ENCODE peak calls at places on chromosomes 12 and 14, in six cellular contexts. One of them, this sample, is unnamed.

GRCh38 chr12:105882404-105882803 is 256.4 kb downstream of the NUAK1 start:
- DNase-seq in heart right ventricle: no peak
- DNase-seq in NB4: no peak
- DNase-seq in H7: no peak
- DNase-seq in BE2C: no peak
- DNase-seq in choroid plexus epithelial cell: no peak
- DNase-seq in this sample: no peak

GRCh38 chr14:22560638-22561365 is 28.2 kb downstream of the DAD1 start:
- DNase-seq in H7: no peak
- DNase-seq in choroid plexus epithelial cell: peak
- DNase-seq in heart right ventricle: no peak
- DNase-seq in BE2C: no peak
- DNase-seq in NB4: peak
- DNase-seq in this sample: peak

GRCh38 chr14:74980398-74980745 is 22.3 kb upstream of the EIF2B2 start:
- DNase-seq in choroid plexus epithelial cell: peak
- DNase-seq in heart right ventricle: no peak
- DNase-seq in BE2C: no peak
- DNase-seq in NB4: no peak
- DNase-seq in H7: no peak
- DNase-seq in this sample: no peak

GRCh38 chr12:32583535-32583934 is 95.6 kb upstream of the DNM1L start:
- DNase-seq in BE2C: no peak
- DNase-seq in NB4: peak
- DNase-seq in heart right ventricle: no peak
- DNase-seq in choroid plexus epithelial cell: peak
- DNase-seq in H7: no peak
- DNase-seq in this sample: no peak

GRCh38 chr12:114678028-114678427 is 5.9 kb downstream of the TBX3 start:
- DNase-seq in BE2C: no peak
- DNase-seq in H7: no peak
- DNase-seq in choroid plexus epithelial cell: no peak
- DNase-seq in NB4: no peak
- DNase-seq in heart right ventricle: no peak
- DNase-seq in this sample: no peak

GRCh38 chr12:49933793-49934192 is 16.7 kb upstream of the AQP2 start:
- DNase-seq in choroid plexus epithelial cell: peak
- DNase-seq in NB4: no peak
- DNase-seq in H7: no peak
- DNase-seq in heart right ventricle: no peak
- DNase-seq in BE2C: no peak
- DNase-seq in this sample: no peak

GRCh38 chr12:40312196-40312595 is 87.4 kb downstream of the LRRK2 start:
- DNase-seq in choroid plexus epithelial cell: no peak
- DNase-seq in BE2C: no peak
- DNase-seq in H7: no peak
- DNase-seq in NB4: no peak
- DNase-seq in heart right ventricle: no peak
- DNase-seq in this sample: no peak

GRCh38 chr14:68133856-68134255 is 314.3 kb downstream of the RAD51B start:
- DNase-seq in choroid plexus epithelial cell: no peak
- DNase-seq in NB4: no peak
- DNase-seq in heart right ventricle: no peak
- DNase-seq in H7: no peak
- DNase-seq in BE2C: no peak
- DNase-seq in this sample: no peak

GRCh38 chr14:95548328-95548929 is 13.6 kb downstream of the GLRX5 start:
- DNase-seq in choroid plexus epithelial cell: no peak
- DNase-seq in BE2C: no peak
- DNase-seq in heart right ventricle: no peak
- DNase-seq in NB4: no peak
- DNase-seq in H7: no peak
- DNase-seq in this sample: no peak

GRCh38 chr12:119216084-119216483 is 37.4 kb downstream of the HSPB8 start:
- DNase-seq in BE2C: no peak
- DNase-seq in H7: no peak
- DNase-seq in heart right ventricle: no peak
- DNase-seq in choroid plexus epithelial cell: no peak
- DNase-seq in NB4: no peak
- DNase-seq in this sample: no peak

GRCh38 chr14:57389646-57390036 is 745 bp upstream of the NAA30 start:
- DNase-seq in H7: peak
- DNase-seq in NB4: no peak
- DNase-seq in choroid plexus epithelial cell: no peak
- DNase-seq in heart right ventricle: no peak
- DNase-seq in BE2C: no peak
- DNase-seq in this sample: no peak

GRCh38 chr12:106090586-106091411 is 48.0 kb downstream of the NUAK1 start:
- DNase-seq in BE2C: no peak
- DNase-seq in heart right ventricle: no peak
- DNase-seq in H7: no peak
- DNase-seq in NB4: no peak
- DNase-seq in choroid plexus epithelial cell: peak
- DNase-seq in this sample: no peak

GRCh38 chr14:63470877-63471565 is 72.2 kb downstream of the PPP2R5E start:
- DNase-seq in H7: no peak
- DNase-seq in NB4: peak
- DNase-seq in heart right ventricle: no peak
- DNase-seq in choroid plexus epithelial cell: peak
- DNase-seq in BE2C: no peak
- DNase-seq in this sample: no peak

GRCh38 chr12:3199551-3200031 is 122.4 kb downstream of the TSPAN9 start:
- DNase-seq in BE2C: peak
- DNase-seq in H7: peak
- DNase-seq in choroid plexus epithelial cell: peak
- DNase-seq in NB4: no peak
- DNase-seq in heart right ventricle: no peak
- DNase-seq in this sample: no peak

GRCh38 chr12:95303476-95303875 is 85.9 kb downstream of the VEZT start:
- DNase-seq in BE2C: no peak
- DNase-seq in H7: no peak
- DNase-seq in heart right ventricle: no peak
- DNase-seq in NB4: no peak
- DNase-seq in choroid plexus epithelial cell: peak
- DNase-seq in this sample: no peak

GRCh38 chr14:74713395-74713735 is 421 bp downstream of the FCF1 start:
- DNase-seq in NB4: no peak
- DNase-seq in choroid plexus epithelial cell: no peak
- DNase-seq in H7: no peak
- DNase-seq in BE2C: no peak
- DNase-seq in heart right ventricle: no peak
- DNase-seq in this sample: no peak

GRCh38 chr12:117036547-117036946 is 62.7 kb downstream of the TESC start:
- DNase-seq in choroid plexus epithelial cell: no peak
- DNase-seq in H7: no peak
- DNase-seq in heart right ventricle: no peak
- DNase-seq in NB4: no peak
- DNase-seq in BE2C: no peak
- DNase-seq in this sample: no peak

GRCh38 chr12:112778400-112778799 is 13.1 kb upstream of the RPH3A start:
- DNase-seq in NB4: no peak
- DNase-seq in choroid plexus epithelial cell: no peak
- DNase-seq in BE2C: no peak
- DNase-seq in heart right ventricle: no peak
- DNase-seq in H7: no peak
- DNase-seq in this sample: no peak

GRCh38 chr12:108793756-108794441 is 62.6 kb upstream of the CORO1C start:
- DNase-seq in heart right ventricle: peak
- DNase-seq in BE2C: no peak
- DNase-seq in choroid plexus epithelial cell: no peak
- DNase-seq in H7: peak
- DNase-seq in NB4: no peak
- DNase-seq in this sample: no peak

GRCh38 chr14:103334644-103335603 is 887 bp downstream of the EIF5 start:
- DNase-seq in choroid plexus epithelial cell: peak
- DNase-seq in H7: peak
- DNase-seq in BE2C: peak
- DNase-seq in NB4: peak
- DNase-seq in heart right ventricle: peak
- DNase-seq in this sample: peak

GRCh38 chr14:100930270-100930669 is 26.7 kb upstream of the RTL1 start:
- DNase-seq in NB4: no peak
- DNase-seq in choroid plexus epithelial cell: no peak
- DNase-seq in BE2C: no peak
- DNase-seq in H7: no peak
- DNase-seq in heart right ventricle: no peak
- DNase-seq in this sample: no peak

GRCh38 chr14:96126339-96126770 is 78.3 kb upstream of the BDKRB2 start:
- DNase-seq in choroid plexus epithelial cell: peak
- DNase-seq in BE2C: no peak
- DNase-seq in NB4: no peak
- DNase-seq in H7: no peak
- DNase-seq in heart right ventricle: no peak
- DNase-seq in this sample: no peak

GRCh38 chr12:9244894-9245293 is 36.7 kb upstream of the PZP start:
- DNase-seq in H7: no peak
- DNase-seq in choroid plexus epithelial cell: no peak
- DNase-seq in heart right ventricle: no peak
- DNase-seq in BE2C: no peak
- DNase-seq in NB4: no peak
- DNase-seq in this sample: no peak

GRCh38 chr12:32558941-32559340 is 120.2 kb upstream of the DNM1L start:
- DNase-seq in BE2C: no peak
- DNase-seq in choroid plexus epithelial cell: peak
- DNase-seq in NB4: no peak
- DNase-seq in heart right ventricle: no peak
- DNase-seq in H7: no peak
- DNase-seq in this sample: no peak

GRCh38 chr14:77375164-77375950 is 1.5 kb downstream of the TMED8 start:
- DNase-seq in heart right ventricle: no peak
- DNase-seq in NB4: peak
- DNase-seq in H7: no peak
- DNase-seq in choroid plexus epithelial cell: no peak
- DNase-seq in BE2C: no peak
- DNase-seq in this sample: no peak

GRCh38 chr12:109608270-109608669 is 34.7 kb downstream of the MVK start:
- DNase-seq in heart right ventricle: no peak
- DNase-seq in H7: no peak
- DNase-seq in BE2C: no peak
- DNase-seq in NB4: no peak
- DNase-seq in choroid plexus epithelial cell: no peak
- DNase-seq in this sample: no peak

GRCh38 chr12:63149884-63150254 is 1.1 kb downstream of the AVPR1A start:
- DNase-seq in choroid plexus epithelial cell: no peak
- DNase-seq in heart right ventricle: no peak
- DNase-seq in BE2C: no peak
- DNase-seq in H7: no peak
- DNase-seq in NB4: no peak
- DNase-seq in this sample: no peak

GRCh38 chr14:106843376-106843775 is 1317.0 kb downstream of the TMEM121 start:
- DNase-seq in BE2C: no peak
- DNase-seq in heart right ventricle: no peak
- DNase-seq in choroid plexus epithelial cell: no peak
- DNase-seq in NB4: peak
- DNase-seq in H7: no peak
- DNase-seq in this sample: no peak
- H3K4me3 ChIP-seq in BE2C: peak
- H3K4me3 ChIP-seq in heart right ventricle: peak
- H3K4me3 ChIP-seq in choroid plexus epithelial cell: no peak
- H3K4me3 ChIP-seq in NB4: peak
- H3K4me3 ChIP-seq in H7: no peak
- H3K4me3 ChIP-seq in this sample: no peak

GRCh38 chr12:99766408-99766807 is 118.9 kb downstream of the GARIN6 start:
- DNase-seq in H7: no peak
- DNase-seq in heart right ventricle: no peak
- DNase-seq in choroid plexus epithelial cell: no peak
- DNase-seq in BE2C: no peak
- DNase-seq in NB4: no peak
- DNase-seq in this sample: no peak

GRCh38 chr12:99767809-99768208 is 120.3 kb downstream of the GARIN6 start:
- DNase-seq in choroid plexus epithelial cell: peak
- DNase-seq in H7: no peak
- DNase-seq in heart right ventricle: no peak
- DNase-seq in BE2C: no peak
- DNase-seq in NB4: peak
- DNase-seq in this sample: no peak

GRCh38 chr12:99769581-99769980 is 122.0 kb downstream of the GARIN6 start:
- DNase-seq in NB4: no peak
- DNase-seq in H7: no peak
- DNase-seq in choroid plexus epithelial cell: no peak
- DNase-seq in BE2C: no peak
- DNase-seq in heart right ventricle: no peak
- DNase-seq in this sample: no peak

GRCh38 chr12:99768758-99769157 is 121.2 kb downstream of the GARIN6 start:
- DNase-seq in BE2C: no peak
- DNase-seq in NB4: no peak
- DNase-seq in choroid plexus epithelial cell: no peak
- DNase-seq in H7: no peak
- DNase-seq in heart right ventricle: no peak
- DNase-seq in this sample: no peak

GRCh38 chr12:99765469-99766114 is 118.0 kb downstream of the GARIN6 start:
- DNase-seq in BE2C: no peak
- DNase-seq in NB4: no peak
- DNase-seq in choroid plexus epithelial cell: no peak
- DNase-seq in heart right ventricle: no peak
- DNase-seq in H7: no peak
- DNase-seq in this sample: no peak
- H3K4me3 ChIP-seq in BE2C: no peak
- H3K4me3 ChIP-seq in NB4: no peak
- H3K4me3 ChIP-seq in choroid plexus epithelial cell: no peak
- H3K4me3 ChIP-seq in heart right ventricle: no peak
- H3K4me3 ChIP-seq in H7: no peak
- H3K4me3 ChIP-seq in this sample: no peak

GRCh38 chr12:96416033-96416790 is 16.0 kb upstream of the CDK17 start:
- DNase-seq in heart right ventricle: no peak
- DNase-seq in BE2C: no peak
- DNase-seq in choroid plexus epithelial cell: peak
- DNase-seq in H7: no peak
- DNase-seq in NB4: peak
- DNase-seq in this sample: no peak

GRCh38 chr12:96422192-96422591 is 22.0 kb upstream of the CDK17 start:
- DNase-seq in NB4: no peak
- DNase-seq in choroid plexus epithelial cell: peak
- DNase-seq in H7: no peak
- DNase-seq in BE2C: no peak
- DNase-seq in heart right ventricle: no peak
- DNase-seq in this sample: no peak

GRCh38 chr12:96421014-96421413 is 20.8 kb upstream of the CDK17 start:
- DNase-seq in choroid plexus epithelial cell: no peak
- DNase-seq in NB4: no peak
- DNase-seq in H7: no peak
- DNase-seq in heart right ventricle: no peak
- DNase-seq in BE2C: no peak
- DNase-seq in this sample: no peak

GRCh38 chr12:96419576-96420254 is 19.5 kb upstream of the CDK17 start:
- DNase-seq in heart right ventricle: no peak
- DNase-seq in choroid plexus epithelial cell: no peak
- DNase-seq in H7: no peak
- DNase-seq in BE2C: no peak
- DNase-seq in NB4: no peak
- DNase-seq in this sample: no peak

GRCh38 chr12:96420255-96420930 is 20.2 kb upstream of the CDK17 start:
- DNase-seq in H7: no peak
- DNase-seq in NB4: no peak
- DNase-seq in heart right ventricle: no peak
- DNase-seq in BE2C: no peak
- DNase-seq in choroid plexus epithelial cell: no peak
- DNase-seq in this sample: no peak
- H3K4me3 ChIP-seq in H7: no peak
- H3K4me3 ChIP-seq in NB4: no peak
- H3K4me3 ChIP-seq in heart right ventricle: no peak
- H3K4me3 ChIP-seq in BE2C: no peak
- H3K4me3 ChIP-seq in choroid plexus epithelial cell: no peak
- H3K4me3 ChIP-seq in this sample: peak

GRCh38 chr12:53752192-53752601 is 418 bp upstream of the CISTR start:
- DNase-seq in BE2C: no peak
- DNase-seq in H7: no peak
- DNase-seq in NB4: no peak
- DNase-seq in heart right ventricle: no peak
- DNase-seq in choroid plexus epithelial cell: no peak
- DNase-seq in this sample: no peak
- H3K4me3 ChIP-seq in BE2C: no peak
- H3K4me3 ChIP-seq in H7: peak
- H3K4me3 ChIP-seq in NB4: peak
- H3K4me3 ChIP-seq in heart right ventricle: peak
- H3K4me3 ChIP-seq in choroid plexus epithelial cell: no peak
- H3K4me3 ChIP-seq in this sample: no peak